ENCODE peak calls at places on chromosomes 1 and 21, in five cellular contexts. One of them, this sample, is unnamed.

GRCh38 chr1:100463809-100464424 is 74.0 kb upstream of the GPR88 start:
- DNase-seq in astrocyte of the cerebellum: peak; percentile 38
- DNase-seq in sigmoid colon: peak; percentile 82
- DNase-seq in CD4-positive, CD25-positive, alpha-beta regulatory T cell: peak; percentile 69
- DNase-seq in NCI-H1092: peak; percentile 18
- DNase-seq in this sample: peak; percentile 74

GRCh38 chr1:198919667-198920398 is 281.0 kb downstream of the PTPRC start:
- DNase-seq in astrocyte of the cerebellum: no peak
- DNase-seq in sigmoid colon: no peak
- DNase-seq in CD4-positive, CD25-positive, alpha-beta regulatory T cell: peak; percentile 85
- DNase-seq in NCI-H1092: no peak
- DNase-seq in this sample: no peak

GRCh38 chr21:37028579-37028978 is 22.1 kb downstream of the RIPPLY3 start:
- DNase-seq in astrocyte of the cerebellum: no peak
- DNase-seq in sigmoid colon: no peak
- DNase-seq in CD4-positive, CD25-positive, alpha-beta regulatory T cell: no peak
- DNase-seq in NCI-H1092: no peak
- DNase-seq in this sample: no peak

GRCh38 chr1:144101397-144102050 is 129.7 kb upstream of the FAM72C start:
- DNase-seq in astrocyte of the cerebellum: no peak
- DNase-seq in sigmoid colon: peak; percentile 77
- DNase-seq in CD4-positive, CD25-positive, alpha-beta regulatory T cell: no peak
- DNase-seq in NCI-H1092: no peak
- DNase-seq in this sample: peak; percentile 66

GRCh38 chr1:8598060-8598724 is 219.2 kb downstream of the RERE start:
- DNase-seq in astrocyte of the cerebellum: peak; percentile 22
- DNase-seq in sigmoid colon: peak; percentile 75
- DNase-seq in CD4-positive, CD25-positive, alpha-beta regulatory T cell: no peak
- DNase-seq in NCI-H1092: peak; percentile 39
- DNase-seq in this sample: no peak

GRCh38 chr1:182235952-182236650 is 155.5 kb downstream of the GLUL start:
- DNase-seq in astrocyte of the cerebellum: no peak
- DNase-seq in sigmoid colon: no peak
- DNase-seq in CD4-positive, CD25-positive, alpha-beta regulatory T cell: no peak
- DNase-seq in NCI-H1092: peak; percentile 94
- DNase-seq in this sample: no peak

GRCh38 chr1:5646486-5646885 is 345.7 kb downstream of the NPHP4 start:
- DNase-seq in astrocyte of the cerebellum: no peak
- DNase-seq in sigmoid colon: no peak
- DNase-seq in CD4-positive, CD25-positive, alpha-beta regulatory T cell: no peak
- DNase-seq in NCI-H1092: no peak
- DNase-seq in this sample: peak; percentile 14

GRCh38 chr1:56584910-56585528 is 5.7 kb upstream of the PLPP3 start:
- DNase-seq in astrocyte of the cerebellum: peak; percentile 66
- DNase-seq in sigmoid colon: no peak
- DNase-seq in CD4-positive, CD25-positive, alpha-beta regulatory T cell: peak; percentile 16
- DNase-seq in NCI-H1092: no peak
- DNase-seq in this sample: no peak

GRCh38 chr21:38660333-38661295 is 145.1 kb upstream of the ETS2 start:
- DNase-seq in astrocyte of the cerebellum: no peak
- DNase-seq in sigmoid colon: no peak
- DNase-seq in CD4-positive, CD25-positive, alpha-beta regulatory T cell: peak; percentile 2
- DNase-seq in NCI-H1092: no peak
- DNase-seq in this sample: no peak

This sample was measured in sciatic nerve.